ENCODE peak calls at places on chromosomes 3 and 15, in nine cellular contexts. F is psoas muscle; Y is GM23338; I is fibroblast of lung; M is H9; Q is heart left ventricle; N is effector memory CD4-positive, alpha-beta T cell; P is RWPE1; O is iPS DF 6.9. U is an unnamed sample.

GRCh38 chr3:105883798-105884377 is 15.1 kb upstream of the CBLB start:
- DNase-seq in F (no peak), Y (no peak), I (no peak), M (no peak), Q (no peak), N (no peak), P (no peak), O (no peak), U (no peak)

GRCh38 chr3:156472150-156472549 is 82.8 kb downstream of the SSR3 start:
- DNase-seq in F (no peak), Y (no peak), I (no peak), M (no peak), Q (no peak), N (no peak), P (no peak), O (no peak), U (no peak)

GRCh38 chr3:51967384-51968174 is at the start of gene PCBP4:
- DNase-seq in F (peak), Y (peak), I (peak), M (peak), Q (peak), N (no peak), P (no peak), O (no peak), U (peak)

GRCh38 chr3:34174740-34175139 is 376.3 kb downstream of the PDCD6IP start:
- DNase-seq in F (no peak), Y (no peak), I (no peak), M (no peak), Q (no peak), N (no peak), P (no peak), O (no peak), U (no peak)

GRCh38 chr3:54949491-54950044 is 21.7 kb upstream of the LRTM1 start:
- DNase-seq in F (no peak), Y (no peak), I (no peak), M (no peak), Q (no peak), N (no peak), P (no peak), O (no peak), U (no peak)

GRCh38 chr3:51283421-51283820 is 101.7 kb upstream of the MANF start:
- DNase-seq in F (no peak), Y (no peak), I (peak), M (no peak), Q (no peak), N (no peak), P (peak), O (no peak), U (peak)

GRCh38 chr3:107660316-107660976 is 137.7 kb downstream of the BBX start:
- DNase-seq in F (no peak), Y (no peak), I (no peak), M (no peak), Q (no peak), N (no peak), P (no peak), O (no peak), U (no peak)

GRCh38 chr3:185363662-185364203 is 797 bp downstream of the MAP3K13 start:
- DNase-seq in F (no peak), Y (no peak), I (no peak), M (no peak), Q (no peak), N (no peak), P (no peak), O (no peak), U (no peak)

GRCh38 chr15:91589360-91589759 is 264.1 kb upstream of the SLCO3A1 start:
- DNase-seq in F (no peak), Y (peak), I (no peak), M (no peak), Q (no peak), N (no peak), P (no peak), O (no peak), U (no peak)

GRCh38 chr3:29301332-29302011 is 20.6 kb downstream of the RBMS3 start:
- DNase-seq in F (no peak), Y (no peak), I (peak), M (no peak), Q (no peak), N (no peak), P (no peak), O (no peak), U (no peak)

GRCh38 chr15:89845305-89845893 is 30.7 kb upstream of the ANPEP start:
- DNase-seq in F (no peak), Y (no peak), I (peak), M (no peak), Q (no peak), N (no peak), P (peak), O (no peak), U (no peak)

GRCh38 chr3:122008166-122008565 is 13.9 kb downstream of the ILDR1 start:
- DNase-seq in F (no peak), Y (no peak), I (no peak), M (no peak), Q (no peak), N (no peak), P (no peak), O (no peak), U (no peak)

GRCh38 chr15:25175789-25176615 is 221.2 kb downstream of the SNRPN start:
- DNase-seq in F (peak), Y (no peak), I (no peak), M (peak), Q (peak), N (no peak), P (no peak), O (no peak), U (peak)

GRCh38 chr15:28923726-28924280 is 38.0 kb downstream of the APBA2 start:
- DNase-seq in F (no peak), Y (no peak), I (no peak), M (no peak), Q (no peak), N (no peak), P (no peak), O (no peak), U (no peak)

GRCh38 chr3:141941093-141941492 is 64.7 kb downstream of the ATP1B3 start:
- DNase-seq in F (no peak), Y (no peak), I (no peak), M (no peak), Q (no peak), N (no peak), P (no peak), O (no peak), U (no peak)

GRCh38 chr15:62125763-62126162 is 39.3 kb downstream of the C2CD4B start:
- DNase-seq in F (no peak), Y (no peak), I (peak), M (no peak), Q (no peak), N (no peak), P (no peak), O (no peak), U (peak)

GRCh38 chr3:171001957-171002694 is 24.4 kb downstream of the SLC2A2 start:
- DNase-seq in F (no peak), Y (no peak), I (peak), M (no peak), Q (no peak), N (no peak), P (no peak), O (no peak), U (no peak)

GRCh38 chr3:4438296-4438695 is 28.8 kb downstream of the SUMF1 start:
- DNase-seq in F (no peak), Y (no peak), I (no peak), M (no peak), Q (no peak), N (no peak), P (no peak), O (no peak), U (no peak)

GRCh38 chr15:29526802-29527201 is 257.2 kb upstream of the NSMCE3 start:
- DNase-seq in F (no peak), Y (no peak), I (no peak), M (no peak), Q (no peak), N (no peak), P (no peak), O (no peak), U (no peak)

GRCh38 chr3:10766049-10766705 is 49.9 kb upstream of the SLC6A11 start:
- DNase-seq in F (no peak), Y (no peak), I (no peak), M (no peak), Q (no peak), N (no peak), P (no peak), O (no peak), U (no peak)

GRCh38 chr3:80374423-80374822 is 606.6 kb upstream of the ROBO1 start:
- DNase-seq in F (no peak), Y (no peak), I (no peak), M (no peak), Q (no peak), N (no peak), P (no peak), O (no peak), U (no peak)

GRCh38 chr15:91566116-91566515 is 287.4 kb upstream of the SLCO3A1 start:
- DNase-seq in F (no peak), Y (no peak), I (no peak), M (no peak), Q (no peak), N (no peak), P (no peak), O (no peak), U (no peak)

GRCh38 chr3:129360224-129360623 is 68.2 kb downstream of the EFCAB12 start:
- DNase-seq in F (peak), Y (no peak), I (no peak), M (no peak), Q (peak), N (no peak), P (no peak), O (no peak), U (peak)

GRCh38 chr3:18807593-18807992 is 340.7 kb upstream of the KCNH8 start:
- DNase-seq in F (no peak), Y (no peak), I (no peak), M (no peak), Q (no peak), N (no peak), P (no peak), O (no peak), U (no peak)

GRCh38 chr3:12198301-12198700 is 39.6 kb upstream of the TIMP4 start:
- DNase-seq in F (no peak), Y (no peak), I (peak), M (no peak), Q (no peak), N (no peak), P (peak), O (no peak), U (no peak)

GRCh38 chr3:153667341-153667740 is 453.8 kb upstream of the ARHGEF26 start:
- DNase-seq in F (no peak), Y (peak), I (no peak), M (no peak), Q (no peak), N (no peak), P (no peak), O (no peak), U (no peak)

GRCh38 chr15:86876387-86876786 is 796.7 kb downstream of the AGBL1 start:
- DNase-seq in F (no peak), Y (no peak), I (peak), M (no peak), Q (no peak), N (no peak), P (no peak), O (no peak), U (no peak)

GRCh38 chr3:44055951-44056350 is 185.7 kb upstream of the TOPAZ1 start:
- DNase-seq in F (no peak), Y (no peak), I (peak), M (no peak), Q (no peak), N (no peak), P (no peak), O (no peak), U (no peak)

GRCh38 chr3:125967156-125967555 is 1.8 kb upstream of the ROPN1B start:
- DNase-seq in F (no peak), Y (no peak), I (no peak), M (no peak), Q (no peak), N (no peak), P (no peak), O (no peak), U (no peak)

GRCh38 chr3:131543714-131544113 is 40.9 kb upstream of the MRPL3 start:
- DNase-seq in F (peak), Y (no peak), I (peak), M (peak), Q (peak), N (no peak), P (peak), O (no peak), U (peak)

GRCh38 chr15:81270188-81270587 is 53.8 kb downstream of the STARD5 start:
- DNase-seq in F (no peak), Y (no peak), I (no peak), M (no peak), Q (no peak), N (no peak), P (no peak), O (no peak), U (no peak)

GRCh38 chr3:165635791-165636681 is 201.2 kb downstream of the BCHE start:
- DNase-seq in F (no peak), Y (no peak), I (peak), M (no peak), Q (no peak), N (no peak), P (no peak), O (no peak), U (no peak)

GRCh38 chr3:57228734-57229505 is 1.4 kb downstream of the APPL1 start:
- DNase-seq in F (no peak), Y (no peak), I (peak), M (no peak), Q (no peak), N (no peak), P (peak), O (no peak), U (no peak)
- H3K27ac ChIP-seq in F (peak), Y (no peak), I (peak), M (no peak), Q (no peak), N (no peak), P (peak), O (no peak), U (no peak)

GRCh38 chr15:66508293-66508883 is 3.3 kb downstream of the ZWILCH start:
- DNase-seq in F (no peak), Y (no peak), I (no peak), M (no peak), Q (no peak), N (no peak), P (no peak), O (no peak), U (no peak)

GRCh38 chr15:66503780-66504562 is 684 bp downstream of the RPL4 start:
- DNase-seq in F (no peak), Y (no peak), I (no peak), M (no peak), Q (no peak), N (no peak), P (no peak), O (no peak), U (no peak)

GRCh38 chr15:66504563-66505429 is at the start of the genes RPL4 and ZWILCH:
- DNase-seq in F (peak), Y (peak), I (peak), M (peak), Q (peak), N (peak), P (peak), O (no peak), U (peak)

GRCh38 chr15:66505430-66505811 is 295 bp downstream of the ZWILCH start:
- DNase-seq in F (no peak), Y (no peak), I (peak), M (no peak), Q (no peak), N (no peak), P (no peak), O (no peak), U (no peak)

DNA sequence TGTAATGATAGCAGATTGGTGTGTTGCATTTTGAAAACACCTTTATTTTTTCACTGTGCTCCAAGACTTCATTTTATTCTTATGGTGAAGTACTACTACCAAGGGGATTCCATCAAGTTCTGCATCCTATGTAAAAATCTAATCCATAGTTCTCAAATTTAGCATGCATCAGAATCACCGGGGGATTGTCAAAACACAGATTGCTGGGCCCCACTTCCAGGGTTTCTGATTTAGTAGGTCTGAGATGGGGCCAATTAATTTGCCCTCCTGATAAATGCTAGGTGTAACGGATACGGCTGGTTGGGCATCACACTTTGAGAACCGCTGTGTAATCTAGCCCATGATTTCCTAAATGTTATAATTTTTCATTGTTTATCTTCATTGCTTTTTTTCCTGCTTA is 692 bp downstream of the ZWILCH start:
- DNase-seq in F (no peak), Y (no peak), I (no peak), M (no peak), Q (no peak), N (no peak), P (no peak), O (no peak), U (no peak)
- H3K27ac ChIP-seq in F (peak), Y (peak), I (peak), M (no peak), Q (no peak), N (peak), P (peak), O (no peak), U (no peak)

GRCh38 chr15:85770014-85770721 is 24.6 kb downstream of the KLHL25 start:
- DNase-seq in F (no peak), Y (no peak), I (peak), M (no peak), Q (no peak), N (no peak), P (no peak), O (no peak), U (no peak)
- H3K27ac ChIP-seq in F (no peak), Y (no peak), I (no peak), M (no peak), Q (no peak), N (no peak), P (peak), O (no peak), U (no peak)

GRCh38 chr15:70501121-70501727 is 262.1 kb downstream of the UACA start:
- DNase-seq in F (no peak), Y (no peak), I (no peak), M (no peak), Q (peak), N (no peak), P (no peak), O (no peak), U (no peak)

GRCh38 chr15:70503798-70504304 is 259.5 kb downstream of the UACA start:
- DNase-seq in F (no peak), Y (no peak), I (no peak), M (no peak), Q (no peak), N (no peak), P (no peak), O (no peak), U (no peak)

GRCh38 chr15:70503073-70503745 is 260.1 kb downstream of the UACA start:
- DNase-seq in F (no peak), Y (no peak), I (no peak), M (no peak), Q (no peak), N (no peak), P (no peak), O (no peak), U (no peak)

GRCh38 chr15:70501849-70502248 is 261.5 kb downstream of the UACA start:
- DNase-seq in F (no peak), Y (no peak), I (no peak), M (no peak), Q (peak), N (no peak), P (no peak), O (no peak), U (no peak)

DNA sequence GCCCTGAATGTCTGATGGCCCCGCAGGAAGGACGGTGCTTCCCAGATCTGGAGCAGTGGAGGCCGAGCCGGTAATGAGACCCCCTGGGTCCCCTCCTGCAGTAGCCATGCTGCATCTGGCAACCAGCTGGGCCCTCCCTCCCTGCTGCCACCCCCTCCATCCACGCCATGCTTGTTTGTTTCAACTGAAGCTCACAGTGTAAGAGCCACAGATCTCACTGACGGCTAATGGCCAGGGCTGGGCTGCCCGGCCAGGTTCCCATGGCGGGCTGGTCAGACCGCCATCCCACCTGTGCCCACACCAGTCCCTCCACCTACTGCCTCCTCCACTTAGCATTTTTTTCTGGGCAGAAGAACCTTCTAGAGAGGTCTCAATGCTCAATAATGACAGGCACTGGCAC is 260.8 kb downstream of the UACA start:
- DNase-seq in F (no peak), Y (no peak), I (no peak), M (no peak), Q (no peak), N (no peak), P (no peak), O (no peak), U (no peak)
- H3K27ac ChIP-seq in F (no peak), Y (no peak), I (no peak), M (no peak), Q (no peak), N (no peak), P (no peak), O (no peak), U (no peak)

DNA sequence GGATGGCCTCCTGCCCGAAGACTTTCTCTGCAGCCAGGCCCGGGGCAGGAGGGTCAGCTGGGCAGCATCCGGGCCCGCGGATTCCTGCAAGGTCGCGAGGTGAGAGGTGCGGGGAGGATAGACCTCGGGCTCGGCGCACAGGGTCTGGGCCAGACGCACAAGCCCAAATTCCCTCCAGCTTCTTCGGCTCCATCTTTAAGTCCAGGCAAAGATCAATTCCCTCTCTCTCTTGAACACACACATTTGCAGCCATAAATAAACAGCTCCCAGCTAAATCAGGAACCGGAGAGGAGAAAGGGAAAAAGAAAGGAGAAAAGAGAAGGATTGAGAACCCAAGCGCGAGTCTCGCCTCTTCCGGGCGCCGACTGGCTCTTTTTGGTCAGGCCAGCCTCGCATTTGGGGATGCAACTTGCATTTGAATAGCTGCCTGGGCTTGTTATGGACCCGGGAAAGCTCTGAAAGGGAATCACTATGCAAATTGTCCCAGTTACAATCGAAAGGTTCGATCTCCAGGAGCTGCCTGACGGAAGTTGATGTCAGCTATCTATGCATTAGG is 14.5 kb upstream of the ONECUT1 start:
- DNase-seq in F (no peak), Y (peak), I (no peak), M (peak), Q (no peak), N (no peak), P (no peak), O (no peak), U (no peak)
- H3K27ac ChIP-seq in F (no peak), Y (peak), I (no peak), M (peak), Q (no peak), N (no peak), P (no peak), O (no peak), U (no peak)

DNA sequence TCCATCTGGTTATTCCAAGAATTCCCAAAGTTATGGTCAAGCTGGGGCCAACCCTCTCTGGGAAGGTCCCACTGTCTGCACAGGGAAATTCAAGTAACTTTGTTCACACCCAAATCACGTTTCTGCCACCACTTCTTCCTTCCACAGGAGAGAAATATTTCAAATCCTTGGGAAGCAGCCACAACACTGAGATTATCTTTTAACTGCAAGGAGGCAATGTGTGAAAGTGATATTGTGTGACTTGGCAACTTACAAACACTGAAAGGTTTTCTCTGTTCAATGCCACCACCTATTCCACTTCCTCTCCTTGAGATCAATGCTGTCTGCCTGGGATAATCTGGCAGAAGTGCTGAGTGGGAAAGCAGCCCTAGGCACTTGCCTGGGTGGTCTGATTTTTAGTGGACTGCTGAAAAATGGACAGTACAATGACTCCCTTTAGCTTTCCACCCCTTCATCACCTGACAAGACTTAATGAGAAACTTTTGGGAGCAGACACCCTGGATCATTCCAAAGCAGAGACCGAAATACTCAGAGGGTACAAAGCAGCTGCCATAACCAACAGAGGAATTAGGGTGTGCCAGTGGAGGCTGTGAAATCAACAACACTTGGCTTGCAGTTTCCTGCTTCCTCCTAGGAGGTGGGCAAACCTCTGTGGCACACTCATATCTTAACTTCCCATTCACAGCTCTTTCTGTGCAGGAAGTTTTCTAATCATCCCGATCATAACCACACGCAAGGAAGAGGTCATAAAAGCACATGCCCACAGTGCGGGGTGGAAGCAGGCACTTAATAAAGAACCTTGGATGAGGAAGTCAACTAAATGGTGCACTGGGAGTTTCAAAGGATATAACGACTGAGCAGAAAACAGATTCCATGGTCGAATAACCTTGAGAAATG is 5.4 kb downstream of the SCAMP2 start:
- DNase-seq in F (no peak), Y (no peak), I (no peak), M (no peak), Q (no peak), N (no peak), P (no peak), O (no peak), U (no peak)
- H3K27ac ChIP-seq in F (peak), Y (no peak), I (no peak), M (no peak), Q (peak), N (peak), P (no peak), O (no peak), U (no peak)

U was measured in WERI-Rb-1.